ENCODE peak calls at places on chromosomes 6 and 20, in eight cellular contexts. X is activated T-cell treated with anti-CD3 and anti-CD28 coated beads, Interleukin-2, amount 50 U/mL, for 72 hours; Q is foreskin keratinocyte; E is stimulated activated CD4-positive, alpha-beta T cell treated with anti-CD3 and anti-CD28 coated beads, Interleukin-15, amount 100 ng/mL, for 24 hours; U is AG20443; N is T-helper 2 cell; K is activated CD8-positive, alpha-beta memory T cell treated with anti-CD3 and anti-CD28 coated beads for 48 hours; D is neural crest cell. Y is an unnamed sample.

GRCh38 chr20:5197847-5198650 is 71.2 kb downstream of the CDS2 start:
- DNase-seq in N (no peak), D (no peak), U (no peak), K (no peak), Q (no peak), X (no peak), E (no peak), Y (no peak)

GRCh38 chr20:24402234-24402633 is 67.2 kb upstream of the SYNDIG1 start:
- DNase-seq in K (no peak), X (no peak), N (no peak), U (no peak), D (no peak), E (no peak), Q (no peak), Y (no peak)

GRCh38 chr20:6058684-6059295 is 4.9 kb upstream of the LRRN4 start:
- DNase-seq in K (no peak), N (no peak), U (no peak), Q (no peak), E (no peak), D (no peak), X (no peak), Y (no peak)

GRCh38 chr6:16320533-16321340 is 82.3 kb downstream of the GMPR start:
- DNase-seq in Q (no peak), D (no peak), K (no peak), E (no peak), N (no peak), U (peak), X (no peak), Y (peak)

GRCh38 chr6:23728707-23729106 is 397.3 kb upstream of the NRSN1 start:
- DNase-seq in N (no peak), D (no peak), U (no peak), X (no peak), Q (no peak), E (no peak), K (no peak), Y (no peak)

GRCh38 chr6:101517632-101518031 is 124.1 kb downstream of the GRIK2 start:
- DNase-seq in X (no peak), U (no peak), E (no peak), N (no peak), K (no peak), Q (no peak), D (no peak), Y (no peak)

GRCh38 chr6:93040375-93040774 is 379.0 kb downstream of the EPHA7 start:
- DNase-seq in K (no peak), D (no peak), X (no peak), N (no peak), E (no peak), U (no peak), Q (no peak), Y (no peak)

GRCh38 chr6:68497927-68498326 is 137.2 kb upstream of the ADGRB3 start:
- DNase-seq in X (no peak), D (no peak), E (no peak), Q (peak), N (no peak), U (no peak), K (no peak), Y (no peak)

GRCh38 chr6:26122402-26122792 is 35.2 kb downstream of the HFE start:
- DNase-seq in E (no peak), K (no peak), Q (no peak), D (no peak), N (no peak), X (no peak), U (no peak), Y (no peak)

GRCh38 chr6:51986864-51987263 is 100.5 kb downstream of the PKHD1 start:
- DNase-seq in D (no peak), X (no peak), E (no peak), K (no peak), Q (no peak), U (no peak), N (no peak), Y (no peak)

GRCh38 chr6:105292689-105293339 is 110.1 kb downstream of the PREP start:
- DNase-seq in K (no peak), E (no peak), U (no peak), X (no peak), Q (no peak), N (no peak), D (no peak), Y (no peak)

GRCh38 chr20:37417857-37418501 is 72.0 kb downstream of the SRC start:
- DNase-seq in U (peak), E (no peak), Q (no peak), X (no peak), D (no peak), N (no peak), K (no peak), Y (no peak)

GRCh38 chr20:47319517-47320252 is 36.8 kb downstream of the ZMYND8 start:
- DNase-seq in U (peak), K (no peak), Q (peak), X (no peak), N (no peak), D (no peak), E (no peak), Y (no peak)

GRCh38 chr6:54992789-54993188 is 146.2 kb downstream of the FAM83B start:
- DNase-seq in Q (no peak), E (no peak), N (no peak), U (no peak), D (no peak), X (no peak), K (no peak), Y (peak)

GRCh38 chr20:18224968-18225568 is 63.3 kb upstream of the ZNF133 start:
- DNase-seq in E (no peak), X (no peak), D (peak), U (peak), K (no peak), N (no peak), Q (peak), Y (no peak)

GRCh38 chr20:1782181-1782580 is 113.0 kb upstream of the SIRPA start:
- DNase-seq in U (no peak), E (no peak), Q (no peak), D (no peak), N (no peak), X (no peak), K (no peak), Y (no peak)

GRCh38 chr6:3561745-3562144 is 104.9 kb upstream of the SLC22A23 start:
- DNase-seq in E (no peak), U (no peak), X (no peak), D (no peak), K (no peak), N (no peak), Q (no peak), Y (no peak)

GRCh38 chr6:90375681-90376439 is 79.2 kb upstream of the BACH2 start:
- DNase-seq in U (peak), D (no peak), Q (no peak), K (no peak), N (no peak), X (no peak), E (no peak), Y (no peak)

GRCh38 chr20:39822667-39823066 is 860.5 kb downstream of the DHX35 start:
- DNase-seq in E (no peak), D (no peak), U (peak), X (no peak), N (no peak), Q (no peak), K (no peak), Y (no peak)

GRCh38 chr6:118709859-118710350 is 58.5 kb upstream of the CEP85L start:
- DNase-seq in U (no peak), X (peak), N (peak), E (peak), Q (peak), D (no peak), K (peak), Y (peak)

GRCh38 chr20:25011831-25012241 is 19.3 kb upstream of the APMAP start:
- DNase-seq in K (no peak), X (no peak), N (no peak), Q (no peak), E (no peak), D (no peak), U (no peak), Y (no peak)

GRCh38 chr6:85346196-85346595 is 103.7 kb upstream of the NT5E start:
- DNase-seq in D (no peak), X (no peak), E (no peak), U (no peak), K (no peak), N (no peak), Q (no peak), Y (no peak)

GRCh38 chr6:163384510-163384909 is 30.0 kb upstream of the QKI start:
- DNase-seq in N (no peak), K (no peak), D (no peak), E (no peak), X (no peak), Q (no peak), U (no peak), Y (no peak)

GRCh38 chr20:9374068-9374467 is 140.3 kb upstream of the LAMP5 start:
- DNase-seq in K (no peak), D (no peak), X (no peak), U (no peak), E (no peak), N (no peak), Q (no peak), Y (no peak)

GRCh38 chr6:54525731-54526130 is 217.5 kb downstream of the TINAG start:
- DNase-seq in Q (peak), X (no peak), D (no peak), N (no peak), U (no peak), E (no peak), K (no peak), Y (no peak)

GRCh38 chr6:2209226-2209809 is 36.1 kb downstream of the GMDS start:
- DNase-seq in E (peak), D (no peak), N (no peak), X (peak), K (no peak), U (peak), Q (no peak), Y (peak)

GRCh38 chr6:85111481-85112001 is 338.3 kb upstream of the NT5E start:
- DNase-seq in D (no peak), X (no peak), K (no peak), N (no peak), U (no peak), E (no peak), Q (no peak), Y (no peak)

GRCh38 chr20:35302421-35303335 is 10.5 kb upstream of the FAM83C start:
- DNase-seq in E (no peak), Q (no peak), K (no peak), N (no peak), U (no peak), X (no peak), D (no peak), Y (no peak)

GRCh38 chr20:10313701-10314100 is 95.1 kb downstream of the SNAP25 start:
- DNase-seq in D (no peak), U (no peak), X (no peak), K (no peak), E (no peak), N (no peak), Q (no peak), Y (no peak)

GRCh38 chr20:57711311-57711712 is 1.5 kb upstream of the PMEPA1 start:
- DNase-seq in N (no peak), Q (no peak), K (no peak), X (no peak), U (peak), D (no peak), E (no peak), Y (no peak)

GRCh38 chr6:161142957-161143296 is 130.9 kb downstream of the AGPAT4 start:
- DNase-seq in K (no peak), Q (no peak), U (no peak), D (no peak), E (no peak), X (no peak), N (no peak), Y (no peak)

GRCh38 chr6:105986998-105987397 is 99.1 kb upstream of the PRDM1 start:
- DNase-seq in E (no peak), Q (no peak), K (no peak), U (peak), D (no peak), X (no peak), N (no peak), Y (no peak)

GRCh38 chr6:14871196-14871595 is 374.7 kb upstream of the JARID2 start:
- DNase-seq in K (no peak), X (no peak), E (no peak), N (no peak), Q (no peak), U (no peak), D (no peak), Y (no peak)